ENCODE peak calls at places on chromosomes 2 and 18, in six cellular contexts. One of them, this sample, is unnamed.

GRCh38 chr18:59454909-59455727 is 96.1 kb upstream of the LMAN1 start:
- DNase-seq in fibroblast of pulmonary artery: no peak
- DNase-seq in AG04450: no peak
- DNase-seq in HFF-Myc: no peak
- DNase-seq in uterus: no peak
- DNase-seq in CD4-positive, CD25-positive, alpha-beta regulatory T cell: no peak
- DNase-seq in this sample: no peak

GRCh38 chr2:101007415-101008345 is 5.6 kb downstream of the RPL31 start:
- DNase-seq in fibroblast of pulmonary artery: peak; percentile 12
- DNase-seq in CD4-positive, CD25-positive, alpha-beta regulatory T cell: no peak
- DNase-seq in AG04450: no peak
- DNase-seq in HFF-Myc: no peak
- DNase-seq in uterus: no peak
- DNase-seq in this sample: no peak

GRCh38 chr2:67322361-67323001 is 74.7 kb upstream of the ETAA1 start:
- DNase-seq in uterus: peak; percentile 46
- DNase-seq in HFF-Myc: peak; percentile 45
- DNase-seq in AG04450: peak; percentile 42
- DNase-seq in fibroblast of pulmonary artery: peak; percentile 60
- DNase-seq in CD4-positive, CD25-positive, alpha-beta regulatory T cell: no peak
- DNase-seq in this sample: no peak

GRCh38 chr2:105280281-105280680 is 38.7 kb downstream of the GPR45 start:
- DNase-seq in uterus: no peak
- DNase-seq in HFF-Myc: no peak
- DNase-seq in CD4-positive, CD25-positive, alpha-beta regulatory T cell: no peak
- DNase-seq in fibroblast of pulmonary artery: no peak
- DNase-seq in AG04450: no peak
- DNase-seq in this sample: no peak

GRCh38 chr2:123047186-123047585 is 977.9 kb upstream of the CNTNAP5 start:
- DNase-seq in AG04450: no peak
- DNase-seq in CD4-positive, CD25-positive, alpha-beta regulatory T cell: no peak
- DNase-seq in HFF-Myc: no peak
- DNase-seq in fibroblast of pulmonary artery: no peak
- DNase-seq in uterus: no peak
- DNase-seq in this sample: no peak

GRCh38 chr2:127598711-127599110 is 47.2 kb upstream of the GPR17 start:
- DNase-seq in uterus: no peak
- DNase-seq in fibroblast of pulmonary artery: no peak
- DNase-seq in CD4-positive, CD25-positive, alpha-beta regulatory T cell: no peak
- DNase-seq in HFF-Myc: no peak
- DNase-seq in AG04450: no peak
- DNase-seq in this sample: no peak

GRCh38 chr2:54041135-54041534 is 70.3 kb upstream of the PSME4 start:
- DNase-seq in HFF-Myc: no peak
- DNase-seq in fibroblast of pulmonary artery: no peak
- DNase-seq in AG04450: no peak
- DNase-seq in uterus: no peak
- DNase-seq in CD4-positive, CD25-positive, alpha-beta regulatory T cell: peak; percentile 13
- DNase-seq in this sample: no peak

GRCh38 chr2:137964066-137964858 is at the start of gene HNMT:
- DNase-seq in AG04450: no peak
- DNase-seq in HFF-Myc: peak; percentile 46
- DNase-seq in fibroblast of pulmonary artery: peak; percentile 86
- DNase-seq in uterus: no peak
- DNase-seq in CD4-positive, CD25-positive, alpha-beta regulatory T cell: no peak
- DNase-seq in this sample: peak; percentile 67

GRCh38 chr2:150750726-150751125 is 263.3 kb upstream of the RND3 start:
- DNase-seq in HFF-Myc: no peak
- DNase-seq in uterus: no peak
- DNase-seq in AG04450: no peak
- DNase-seq in CD4-positive, CD25-positive, alpha-beta regulatory T cell: no peak
- DNase-seq in fibroblast of pulmonary artery: no peak
- DNase-seq in this sample: no peak

GRCh38 chr18:9708057-9708881 is at the start of gene RAB31:
- DNase-seq in AG04450: no peak
- DNase-seq in uterus: peak; percentile 80
- DNase-seq in HFF-Myc: no peak
- DNase-seq in fibroblast of pulmonary artery: peak; percentile 84
- DNase-seq in CD4-positive, CD25-positive, alpha-beta regulatory T cell: peak; percentile 18
- DNase-seq in this sample: no peak

GRCh38 chr2:1140389-1141003 is 189.8 kb downstream of the SNTG2 start:
- DNase-seq in HFF-Myc: no peak
- DNase-seq in fibroblast of pulmonary artery: no peak
- DNase-seq in AG04450: no peak
- DNase-seq in uterus: no peak
- DNase-seq in CD4-positive, CD25-positive, alpha-beta regulatory T cell: peak; percentile 22
- DNase-seq in this sample: no peak

GRCh38 chr2:42105330-42106256 is 57.8 kb downstream of the PKDCC start:
- DNase-seq in uterus: no peak
- DNase-seq in CD4-positive, CD25-positive, alpha-beta regulatory T cell: peak; percentile 95
- DNase-seq in HFF-Myc: no peak
- DNase-seq in fibroblast of pulmonary artery: peak; percentile 39
- DNase-seq in AG04450: no peak
- DNase-seq in this sample: no peak

GRCh38 chr2:128379021-128380005 is 60.6 kb upstream of the HS6ST1 start:
- DNase-seq in HFF-Myc: peak; percentile 62
- DNase-seq in uterus: peak; percentile 94
- DNase-seq in CD4-positive, CD25-positive, alpha-beta regulatory T cell: no peak
- DNase-seq in fibroblast of pulmonary artery: peak; percentile 99
- DNase-seq in AG04450: peak; percentile 24
- DNase-seq in this sample: peak; percentile 23

GRCh38 chr18:4455113-4455811 is at the start of gene DLGAP1:
- DNase-seq in fibroblast of pulmonary artery: peak; percentile 7
- DNase-seq in HFF-Myc: no peak
- DNase-seq in uterus: no peak
- DNase-seq in AG04450: no peak
- DNase-seq in CD4-positive, CD25-positive, alpha-beta regulatory T cell: peak; percentile 2
- DNase-seq in this sample: no peak

GRCh38 chr18:32461704-32462272 is 8.9 kb downstream of the GAREM1 start:
- DNase-seq in fibroblast of pulmonary artery: no peak
- DNase-seq in CD4-positive, CD25-positive, alpha-beta regulatory T cell: no peak
- DNase-seq in HFF-Myc: no peak
- DNase-seq in uterus: no peak
- DNase-seq in AG04450: no peak
- DNase-seq in this sample: no peak

GRCh38 chr2:84319566-84319965 is 139.5 kb downstream of the SUCLG1 start:
- DNase-seq in HFF-Myc: no peak
- DNase-seq in fibroblast of pulmonary artery: no peak
- DNase-seq in CD4-positive, CD25-positive, alpha-beta regulatory T cell: no peak
- DNase-seq in AG04450: no peak
- DNase-seq in uterus: no peak
- DNase-seq in this sample: no peak

GRCh38 chr2:136434251-136434715 is 316.3 kb upstream of the CXCR4 start:
- DNase-seq in uterus: no peak
- DNase-seq in fibroblast of pulmonary artery: no peak
- DNase-seq in AG04450: no peak
- DNase-seq in HFF-Myc: no peak
- DNase-seq in CD4-positive, CD25-positive, alpha-beta regulatory T cell: no peak
- DNase-seq in this sample: no peak

GRCh38 chr2:141384676-141385075 is 746.1 kb downstream of the LRP1B start:
- DNase-seq in fibroblast of pulmonary artery: peak; percentile 27
- DNase-seq in uterus: no peak
- DNase-seq in HFF-Myc: no peak
- DNase-seq in AG04450: no peak
- DNase-seq in CD4-positive, CD25-positive, alpha-beta regulatory T cell: no peak
- DNase-seq in this sample: no peak

GRCh38 chr2:65380243-65380642 is 52.2 kb downstream of the SPRED2 start:
- DNase-seq in CD4-positive, CD25-positive, alpha-beta regulatory T cell: no peak
- DNase-seq in uterus: no peak
- DNase-seq in fibroblast of pulmonary artery: no peak
- DNase-seq in HFF-Myc: no peak
- DNase-seq in AG04450: no peak
- DNase-seq in this sample: no peak

GRCh38 chr2:221546505-221547225 is 25.4 kb downstream of the EPHA4 start:
- DNase-seq in uterus: no peak
- DNase-seq in AG04450: no peak
- DNase-seq in CD4-positive, CD25-positive, alpha-beta regulatory T cell: peak; percentile 20
- DNase-seq in HFF-Myc: no peak
- DNase-seq in fibroblast of pulmonary artery: no peak
- DNase-seq in this sample: no peak

GRCh38 chr2:230137902-230138539 is 69.3 kb upstream of the SLC16A14 start:
- DNase-seq in uterus: no peak
- DNase-seq in CD4-positive, CD25-positive, alpha-beta regulatory T cell: no peak
- DNase-seq in AG04450: no peak
- DNase-seq in HFF-Myc: no peak
- DNase-seq in fibroblast of pulmonary artery: no peak
- DNase-seq in this sample: no peak

GRCh38 chr18:573385-573784 is 6.8 kb upstream of the CETN1 start:
- DNase-seq in fibroblast of pulmonary artery: no peak
- DNase-seq in AG04450: no peak
- DNase-seq in uterus: no peak
- DNase-seq in HFF-Myc: no peak
- DNase-seq in CD4-positive, CD25-positive, alpha-beta regulatory T cell: no peak
- DNase-seq in this sample: no peak

GRCh38 chr2:13414907-13415306 is 698.2 kb downstream of the TRIB2 start:
- DNase-seq in HFF-Myc: no peak
- DNase-seq in AG04450: no peak
- DNase-seq in uterus: no peak
- DNase-seq in CD4-positive, CD25-positive, alpha-beta regulatory T cell: no peak
- DNase-seq in fibroblast of pulmonary artery: no peak
- DNase-seq in this sample: no peak

GRCh38 chr2:85053802-85054201 is 79.4 kb upstream of the TCF7L1 start:
- DNase-seq in AG04450: no peak
- DNase-seq in uterus: no peak
- DNase-seq in CD4-positive, CD25-positive, alpha-beta regulatory T cell: no peak
- DNase-seq in fibroblast of pulmonary artery: peak; percentile 14
- DNase-seq in HFF-Myc: peak; percentile 35
- DNase-seq in this sample: no peak

GRCh38 chr2:95759481-95760246 is 167.9 kb downstream of the TRIM43 start:
- DNase-seq in HFF-Myc: no peak
- DNase-seq in CD4-positive, CD25-positive, alpha-beta regulatory T cell: no peak
- DNase-seq in fibroblast of pulmonary artery: no peak
- DNase-seq in AG04450: no peak
- DNase-seq in uterus: no peak
- DNase-seq in this sample: no peak

GRCh38 chr2:25155401-25155800 is 13.0 kb downstream of the POMC start:
- DNase-seq in fibroblast of pulmonary artery: no peak
- DNase-seq in HFF-Myc: no peak
- DNase-seq in uterus: no peak
- DNase-seq in AG04450: no peak
- DNase-seq in CD4-positive, CD25-positive, alpha-beta regulatory T cell: no peak
- DNase-seq in this sample: no peak

GRCh38 chr2:212607080-212607479 is 68.5 kb upstream of the ERBB4 start:
- DNase-seq in AG04450: no peak
- DNase-seq in uterus: no peak
- DNase-seq in HFF-Myc: no peak
- DNase-seq in fibroblast of pulmonary artery: no peak
- DNase-seq in CD4-positive, CD25-positive, alpha-beta regulatory T cell: no peak
- DNase-seq in this sample: no peak

DNA sequence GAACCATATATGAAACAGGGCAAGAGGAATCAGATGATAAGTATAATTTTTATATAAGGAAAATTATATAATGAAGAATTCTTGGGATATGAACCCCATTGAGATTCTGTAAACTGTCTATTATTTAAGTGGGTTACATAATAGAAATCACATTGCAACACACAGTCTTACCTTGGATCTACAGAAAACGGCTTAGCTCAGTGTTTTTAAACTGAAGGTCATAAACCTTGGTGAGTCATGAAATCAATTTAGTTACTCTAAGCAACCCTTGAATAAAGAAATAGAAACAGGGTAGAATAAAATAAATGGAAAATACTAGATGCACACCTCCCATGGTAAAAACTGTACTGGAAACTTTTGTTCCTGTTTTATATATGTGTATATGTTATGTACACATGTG is 50.6 kb downstream of the METTL8 start:
- DNase-seq in AG04450: no peak
- DNase-seq in HFF-Myc: no peak
- DNase-seq in fibroblast of pulmonary artery: peak; percentile 2
- DNase-seq in uterus: no peak
- DNase-seq in CD4-positive, CD25-positive, alpha-beta regulatory T cell: no peak
- DNase-seq in this sample: no peak
- H3K4me3 ChIP-seq in AG04450: no peak overlapping the region
- H3K4me3 ChIP-seq in HFF-Myc: no peak overlapping the region
- H3K4me3 ChIP-seq in fibroblast of pulmonary artery: no peak overlapping the region
- H3K4me3 ChIP-seq in uterus: no peak overlapping the region
- H3K4me3 ChIP-seq in CD4-positive, CD25-positive, alpha-beta regulatory T cell: no peak overlapping the region
- H3K4me3 ChIP-seq in this sample: no peak overlapping the region

DNA sequence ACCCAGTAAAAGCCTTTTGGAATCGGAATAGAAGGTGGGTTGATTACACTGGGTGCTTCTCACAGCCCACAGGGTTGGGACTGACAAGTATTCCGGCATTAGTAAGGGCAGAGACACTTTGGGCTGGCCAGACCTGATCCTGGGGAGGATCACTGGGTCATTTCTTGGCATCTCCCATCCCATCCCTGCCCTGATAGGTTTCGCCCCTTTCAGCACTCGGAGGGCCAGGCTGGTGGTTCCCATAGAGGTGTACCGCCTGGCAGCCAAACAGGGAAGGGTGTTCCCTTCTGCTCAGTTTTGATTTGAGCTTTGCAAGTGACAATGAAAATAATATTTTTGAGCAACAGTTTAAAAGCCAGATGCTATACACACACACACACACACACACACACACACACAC is 37.3 kb downstream of the CYP1B1 start:
- DNase-seq in HFF-Myc: no peak
- DNase-seq in AG04450: no peak
- DNase-seq in fibroblast of pulmonary artery: no peak
- DNase-seq in CD4-positive, CD25-positive, alpha-beta regulatory T cell: no peak
- DNase-seq in uterus: no peak
- DNase-seq in this sample: no peak
- H3K4me3 ChIP-seq in HFF-Myc: no peak overlapping the region
- H3K4me3 ChIP-seq in AG04450: no peak overlapping the region
- H3K4me3 ChIP-seq in fibroblast of pulmonary artery: no peak overlapping the region
- H3K4me3 ChIP-seq in CD4-positive, CD25-positive, alpha-beta regulatory T cell: no peak overlapping the region
- H3K4me3 ChIP-seq in uterus: no peak overlapping the region
- H3K4me3 ChIP-seq in this sample: peak overlapping the region; percentile 43

DNA sequence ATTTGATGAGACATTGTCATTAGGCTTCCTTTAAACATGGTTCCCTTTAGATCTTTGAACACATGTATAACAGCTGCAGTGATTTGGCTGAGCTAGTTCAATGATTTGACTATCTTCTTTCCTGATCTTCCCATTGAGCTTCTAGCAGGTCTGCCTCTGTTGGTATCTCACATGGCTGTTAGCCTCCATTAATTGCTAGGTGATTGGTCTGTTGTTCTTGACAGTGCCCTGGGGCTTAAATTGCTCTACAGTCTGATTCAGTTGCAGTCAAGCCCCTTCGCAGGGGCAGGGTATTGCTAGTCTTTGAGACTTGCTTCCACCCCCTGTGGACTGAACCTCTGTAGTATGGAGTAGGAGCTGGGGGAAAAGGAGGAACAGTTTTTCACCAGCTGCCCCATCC is 24.1 kb downstream of the SKA1 start:
- DNase-seq in HFF-Myc: no peak
- DNase-seq in AG04450: no peak
- DNase-seq in uterus: no peak
- DNase-seq in fibroblast of pulmonary artery: no peak
- DNase-seq in CD4-positive, CD25-positive, alpha-beta regulatory T cell: no peak
- DNase-seq in this sample: no peak
- H3K4me3 ChIP-seq in HFF-Myc: no peak overlapping the region
- H3K4me3 ChIP-seq in AG04450: no peak overlapping the region
- H3K4me3 ChIP-seq in uterus: no peak overlapping the region
- H3K4me3 ChIP-seq in fibroblast of pulmonary artery: no peak overlapping the region
- H3K4me3 ChIP-seq in CD4-positive, CD25-positive, alpha-beta regulatory T cell: no peak overlapping the region
- H3K4me3 ChIP-seq in this sample: no peak overlapping the region

DNA sequence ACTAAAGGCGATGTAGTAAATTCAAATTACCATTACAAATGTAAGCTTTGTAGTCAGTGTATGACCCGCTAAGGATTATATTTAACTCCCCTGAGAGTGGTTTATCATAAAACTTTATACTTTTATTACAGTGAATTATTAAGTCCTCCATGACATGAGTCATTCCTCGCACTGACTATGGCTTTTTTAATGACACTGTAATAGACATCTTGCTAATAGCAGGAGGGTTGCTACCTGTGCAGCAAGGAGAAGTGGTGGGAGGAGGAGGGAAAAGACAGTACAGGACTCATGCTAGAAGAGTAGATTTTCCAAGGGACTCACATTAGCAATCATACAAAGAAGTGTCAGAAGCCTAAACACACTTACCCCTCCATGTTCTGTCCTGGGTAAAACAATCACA is 556.1 kb downstream of the BCL11A start:
- DNase-seq in HFF-Myc: no peak
- DNase-seq in AG04450: no peak
- DNase-seq in CD4-positive, CD25-positive, alpha-beta regulatory T cell: no peak
- DNase-seq in fibroblast of pulmonary artery: no peak
- DNase-seq in uterus: no peak
- DNase-seq in this sample: no peak
- H3K4me3 ChIP-seq in HFF-Myc: no peak overlapping the region
- H3K4me3 ChIP-seq in AG04450: no peak overlapping the region
- H3K4me3 ChIP-seq in CD4-positive, CD25-positive, alpha-beta regulatory T cell: no peak overlapping the region
- H3K4me3 ChIP-seq in fibroblast of pulmonary artery: no peak overlapping the region
- H3K4me3 ChIP-seq in uterus: no peak overlapping the region
- H3K4me3 ChIP-seq in this sample: no peak overlapping the region

This sample was measured in AG09309.